ENCODE peak calls at places on chromosome 1, in six cellular contexts. One of them, this sample, is unnamed.

GRCh38 chr1:111251570-111251969 is 24.1 kb downstream of the CHI3L2 start:
- DNase-seq in Calu3: no peak
- DNase-seq in colonic mucosa: no peak
- DNase-seq in anterior cingulate cortex: no peak
- DNase-seq in bronchial epithelial cell: no peak
- DNase-seq in germinal center: no peak
- DNase-seq in this sample: no peak

GRCh38 chr1:1000357-1001056 is 610 bp upstream of the HES4 start:
- DNase-seq in Calu3: peak
- DNase-seq in colonic mucosa: peak
- DNase-seq in anterior cingulate cortex: peak
- DNase-seq in bronchial epithelial cell: peak
- DNase-seq in germinal center: peak
- DNase-seq in this sample: peak

GRCh38 chr1:109906160-109906838 is 4.3 kb upstream of the CSF1 start:
- DNase-seq in Calu3: no peak
- DNase-seq in colonic mucosa: no peak
- DNase-seq in anterior cingulate cortex: no peak
- DNase-seq in bronchial epithelial cell: no peak
- DNase-seq in germinal center: peak
- DNase-seq in this sample: no peak

GRCh38 chr1:246592695-246593094 is 26.4 kb downstream of the CNST start:
- DNase-seq in Calu3: no peak
- DNase-seq in colonic mucosa: no peak
- DNase-seq in anterior cingulate cortex: no peak
- DNase-seq in bronchial epithelial cell: no peak
- DNase-seq in germinal center: no peak
- DNase-seq in this sample: no peak

GRCh38 chr1:158103860-158104522 is 76.7 kb upstream of the CD1D start:
- DNase-seq in Calu3: no peak
- DNase-seq in colonic mucosa: no peak
- DNase-seq in anterior cingulate cortex: no peak
- DNase-seq in bronchial epithelial cell: no peak
- DNase-seq in germinal center: no peak
- DNase-seq in this sample: no peak

GRCh38 chr1:11342677-11343076 is 69.7 kb downstream of the UBIAD1 start:
- DNase-seq in Calu3: no peak
- DNase-seq in colonic mucosa: no peak
- DNase-seq in anterior cingulate cortex: no peak
- DNase-seq in bronchial epithelial cell: no peak
- DNase-seq in germinal center: no peak
- DNase-seq in this sample: peak

GRCh38 chr1:210618379-210618778 is 289.7 kb downstream of the HHAT start:
- DNase-seq in Calu3: no peak
- DNase-seq in colonic mucosa: no peak
- DNase-seq in anterior cingulate cortex: no peak
- DNase-seq in bronchial epithelial cell: no peak
- DNase-seq in germinal center: no peak
- DNase-seq in this sample: no peak

GRCh38 chr1:117237701-117238413 is 27.1 kb upstream of the VTCN1 start:
- DNase-seq in Calu3: peak
- DNase-seq in colonic mucosa: no peak
- DNase-seq in anterior cingulate cortex: no peak
- DNase-seq in bronchial epithelial cell: peak
- DNase-seq in germinal center: no peak
- DNase-seq in this sample: peak

GRCh38 chr1:243621973-243622372 is 228.1 kb downstream of the AKT3 start:
- DNase-seq in Calu3: no peak
- DNase-seq in colonic mucosa: no peak
- DNase-seq in anterior cingulate cortex: no peak
- DNase-seq in bronchial epithelial cell: no peak
- DNase-seq in germinal center: no peak
- DNase-seq in this sample: no peak

GRCh38 chr1:230568008-230568407 is 74.3 kb upstream of the COG2 start:
- DNase-seq in Calu3: peak
- DNase-seq in colonic mucosa: peak
- DNase-seq in anterior cingulate cortex: no peak
- DNase-seq in bronchial epithelial cell: peak
- DNase-seq in germinal center: no peak
- DNase-seq in this sample: no peak

GRCh38 chr1:82392513-82392912 is 591.8 kb downstream of the ADGRL2 start:
- DNase-seq in Calu3: no peak
- DNase-seq in colonic mucosa: no peak
- DNase-seq in anterior cingulate cortex: no peak
- DNase-seq in bronchial epithelial cell: peak
- DNase-seq in germinal center: no peak
- DNase-seq in this sample: no peak

GRCh38 chr1:228765543-228765942 is 30.3 kb downstream of the RHOU start:
- DNase-seq in Calu3: no peak
- DNase-seq in colonic mucosa: peak
- DNase-seq in anterior cingulate cortex: no peak
- DNase-seq in bronchial epithelial cell: no peak
- DNase-seq in germinal center: no peak
- DNase-seq in this sample: no peak

GRCh38 chr1:110412576-110412975 is 5.1 kb upstream of the LAMTOR5 start:
- DNase-seq in Calu3: peak
- DNase-seq in colonic mucosa: peak
- DNase-seq in anterior cingulate cortex: peak
- DNase-seq in bronchial epithelial cell: peak
- DNase-seq in germinal center: peak
- DNase-seq in this sample: peak

GRCh38 chr1:14602131-14602530 is 3.6 kb downstream of the KAZN start:
- DNase-seq in Calu3: no peak
- DNase-seq in colonic mucosa: peak
- DNase-seq in anterior cingulate cortex: no peak
- DNase-seq in bronchial epithelial cell: no peak
- DNase-seq in germinal center: no peak
- DNase-seq in this sample: no peak

GRCh38 chr1:6914646-6915178 is 129.5 kb downstream of the CAMTA1 start:
- DNase-seq in Calu3: no peak
- DNase-seq in colonic mucosa: no peak
- DNase-seq in anterior cingulate cortex: peak
- DNase-seq in bronchial epithelial cell: no peak
- DNase-seq in germinal center: no peak
- DNase-seq in this sample: no peak

GRCh38 chr1:23384312-23385058 is 14.8 kb upstream of the ZNF436 start:
- DNase-seq in Calu3: no peak
- DNase-seq in colonic mucosa: no peak
- DNase-seq in anterior cingulate cortex: no peak
- DNase-seq in bronchial epithelial cell: peak
- DNase-seq in germinal center: no peak
- DNase-seq in this sample: no peak

GRCh38 chr1:68819190-68819829 is 322.4 kb upstream of the DEPDC1 start:
- DNase-seq in Calu3: no peak
- DNase-seq in colonic mucosa: no peak
- DNase-seq in anterior cingulate cortex: no peak
- DNase-seq in bronchial epithelial cell: peak
- DNase-seq in germinal center: no peak
- DNase-seq in this sample: peak

GRCh38 chr1:101302831-101303511 is 66.2 kb downstream of the S1PR1 start:
- DNase-seq in Calu3: no peak
- DNase-seq in colonic mucosa: no peak
- DNase-seq in anterior cingulate cortex: no peak
- DNase-seq in bronchial epithelial cell: peak
- DNase-seq in germinal center: no peak
- DNase-seq in this sample: no peak

GRCh38 chr1:153616885-153617428 is 832 bp upstream of the S100A14 start:
- DNase-seq in Calu3: no peak
- DNase-seq in colonic mucosa: no peak
- DNase-seq in anterior cingulate cortex: no peak
- DNase-seq in bronchial epithelial cell: peak
- DNase-seq in germinal center: no peak
- DNase-seq in this sample: no peak

GRCh38 chr1:54499097-54500029 is 48.7 kb upstream of the ACOT11 start:
- DNase-seq in Calu3: peak
- DNase-seq in colonic mucosa: no peak
- DNase-seq in anterior cingulate cortex: no peak
- DNase-seq in bronchial epithelial cell: peak
- DNase-seq in germinal center: no peak
- DNase-seq in this sample: peak

GRCh38 chr1:226816585-226816984 is 53.8 kb upstream of the PSEN2 start:
- DNase-seq in Calu3: no peak
- DNase-seq in colonic mucosa: no peak
- DNase-seq in anterior cingulate cortex: no peak
- DNase-seq in bronchial epithelial cell: peak
- DNase-seq in germinal center: no peak
- DNase-seq in this sample: no peak

GRCh38 chr1:201714542-201715276 is 114.2 kb upstream of the IPO9 start:
- DNase-seq in Calu3: peak
- DNase-seq in colonic mucosa: peak
- DNase-seq in anterior cingulate cortex: peak
- DNase-seq in bronchial epithelial cell: peak
- DNase-seq in germinal center: no peak
- DNase-seq in this sample: no peak

GRCh38 chr1:60936052-60936619 is 146.2 kb upstream of the NFIA start:
- DNase-seq in Calu3: no peak
- DNase-seq in colonic mucosa: no peak
- DNase-seq in anterior cingulate cortex: no peak
- DNase-seq in bronchial epithelial cell: no peak
- DNase-seq in germinal center: no peak
- DNase-seq in this sample: peak

GRCh38 chr1:206705187-206705586 is 20.5 kb downstream of the MAPKAPK2 start:
- DNase-seq in Calu3: no peak
- DNase-seq in colonic mucosa: no peak
- DNase-seq in anterior cingulate cortex: no peak
- DNase-seq in bronchial epithelial cell: peak
- DNase-seq in germinal center: no peak
- DNase-seq in this sample: peak

GRCh38 chr1:25544243-25544764 is 898 bp downstream of the LDLRAP1 start:
- DNase-seq in Calu3: no peak
- DNase-seq in colonic mucosa: no peak
- DNase-seq in anterior cingulate cortex: no peak
- DNase-seq in bronchial epithelial cell: no peak
- DNase-seq in germinal center: no peak
- DNase-seq in this sample: peak

GRCh38 chr1:240407407-240407806 is 204.5 kb downstream of the GREM2 start:
- DNase-seq in Calu3: no peak
- DNase-seq in colonic mucosa: no peak
- DNase-seq in anterior cingulate cortex: no peak
- DNase-seq in bronchial epithelial cell: no peak
- DNase-seq in germinal center: no peak
- DNase-seq in this sample: no peak

GRCh38 chr1:62784509-62785365 is 805 bp downstream of the ATG4C start:
- DNase-seq in Calu3: no peak
- DNase-seq in colonic mucosa: no peak
- DNase-seq in anterior cingulate cortex: no peak
- DNase-seq in bronchial epithelial cell: no peak
- DNase-seq in germinal center: peak
- DNase-seq in this sample: peak

GRCh38 chr1:53463961-53464899 is 5.0 kb downstream of the DMRTB1 start:
- DNase-seq in Calu3: no peak
- DNase-seq in colonic mucosa: no peak
- DNase-seq in anterior cingulate cortex: no peak
- DNase-seq in bronchial epithelial cell: no peak
- DNase-seq in germinal center: no peak
- DNase-seq in this sample: no peak

GRCh38 chr1:29629401-29629800 is 393.1 kb downstream of the PTPRU start:
- DNase-seq in Calu3: no peak
- DNase-seq in colonic mucosa: peak
- DNase-seq in anterior cingulate cortex: no peak
- DNase-seq in bronchial epithelial cell: no peak
- DNase-seq in germinal center: no peak
- DNase-seq in this sample: no peak

GRCh38 chr1:115988953-115989352 is 12.6 kb downstream of the SLC22A15 start:
- DNase-seq in Calu3: no peak
- DNase-seq in colonic mucosa: no peak
- DNase-seq in anterior cingulate cortex: no peak
- DNase-seq in bronchial epithelial cell: no peak
- DNase-seq in germinal center: no peak
- DNase-seq in this sample: no peak

GRCh38 chr1:159960721-159961381 is 6.8 kb upstream of the SLAMF9 start:
- DNase-seq in Calu3: peak
- DNase-seq in colonic mucosa: peak
- DNase-seq in anterior cingulate cortex: no peak
- DNase-seq in bronchial epithelial cell: peak
- DNase-seq in germinal center: no peak
- DNase-seq in this sample: no peak

GRCh38 chr1:187032982-187033705 is 204.4 kb downstream of the PLA2G4A start:
- DNase-seq in Calu3: no peak
- DNase-seq in colonic mucosa: no peak
- DNase-seq in anterior cingulate cortex: no peak
- DNase-seq in bronchial epithelial cell: peak
- DNase-seq in germinal center: no peak
- DNase-seq in this sample: no peak

GRCh38 chr1:59285691-59286090 is 11.2 kb upstream of the FGGY start:
- DNase-seq in Calu3: no peak
- DNase-seq in colonic mucosa: no peak
- DNase-seq in anterior cingulate cortex: no peak
- DNase-seq in bronchial epithelial cell: no peak
- DNase-seq in germinal center: no peak
- DNase-seq in this sample: no peak

This sample was measured in NCI-H1417.